ENCODE peak calls at places on chromosomes 2 and 18, in seven cellular contexts. U is stimulated activated naive CD4-positive, alpha-beta T cell; L is MG63; B is dermis microvascular lymphatic vessel endothelial cell; S is CD8-positive, alpha-beta T cell; G is epithelial cell of esophagus; P is stimulated activated naive B cell treated with anti-CD40 and anti-IgM and Interleukin-4, amounts not matched to agents 10 μg/mL and 1 μg/mL and 100 μg/mL, for 72 hours. W is an unnamed sample.

GRCh38 chr2:107801498-107801897 is 25.2 kb upstream of the RGPD4 start:
- DNase-seq in U (no peak), L (peak; percentile 7), B (no peak), S (no peak), G (peak; percentile 38), P (no peak), W (no peak)

GRCh38 chr18:40852406-40852805 is 1102.6 kb upstream of the PIK3C3 start:
- DNase-seq in U (no peak), L (no peak), B (no peak), S (no peak), G (peak; percentile 72), P (no peak), W (no peak)

GRCh38 chr2:70935468-70936164 is at the start of gene ATP6V1B1:
- DNase-seq in U (no peak), L (no peak), B (no peak), S (no peak), G (no peak), P (no peak), W (no peak)

GRCh38 chr2:130819915-130820861 is 16.5 kb upstream of the ARHGEF4 start:
- DNase-seq in U (no peak), L (no peak), B (no peak), S (no peak), G (peak; percentile 83), P (no peak), W (no peak)

GRCh38 chr2:84458436-84459027 is 548 bp downstream of the SUCLG1 start:
- DNase-seq in U (no peak), L (peak; percentile 2), B (no peak), S (peak; percentile 39), G (peak; percentile 20), P (no peak), W (no peak)

GRCh38 chr2:48364100-48364499 is 165.9 kb upstream of the STON1 start:
- DNase-seq in U (no peak), L (no peak), B (no peak), S (no peak), G (peak; percentile 48), P (no peak), W (no peak)

GRCh38 chr18:2981212-2981728 is 31.7 kb downstream of the LPIN2 start:
- DNase-seq in U (peak; percentile 18), L (no peak), B (no peak), S (no peak), G (peak; percentile 48), P (no peak), W (no peak)

GRCh38 chr18:42107287-42108045 is 152.4 kb downstream of the PIK3C3 start:
- DNase-seq in U (no peak), L (no peak), B (no peak), S (no peak), G (no peak), P (no peak), W (no peak)

GRCh38 chr2:71646028-71646427 is 192.7 kb downstream of the DYSF start:
- DNase-seq in U (no peak), L (peak; percentile 96), B (no peak), S (no peak), G (peak; percentile 79), P (no peak), W (no peak)

GRCh38 chr2:152550386-152550785 is 166.9 kb downstream of the PRPF40A start:
- DNase-seq in U (no peak), L (no peak), B (no peak), S (no peak), G (no peak), P (no peak), W (no peak)

GRCh38 chr2:134669731-134670669 is 48.8 kb downstream of the TMEM163 start:
- DNase-seq in U (peak; percentile 92), L (no peak), B (no peak), S (peak; percentile 54), G (no peak), P (no peak), W (peak; percentile 78)

W was measured in T-cell.